ENCODE peak calls at places on chromosomes 5 and 9, in five cellular contexts. O, Y, B, J and K are unnamed samples.

GRCh38 chr9:70525553-70525952 is 111.1 kb upstream of the KLF9 start:
- DNase-seq in O (no peak), Y (no peak), B (no peak), J (no peak), K (no peak)

GRCh38 chr5:95631991-95632675 is 12.2 kb downstream of the GPR150 start:
- DNase-seq in O (peak; percentile 68), Y (no peak), B (peak; percentile 34), J (no peak), K (no peak)

GRCh38 chr9:25427898-25428297 is 250.3 kb downstream of the TUSC1 start:
- DNase-seq in O (no peak), Y (no peak), B (no peak), J (no peak), K (no peak)

GRCh38 chr9:77291714-77292113 is 114.4 kb downstream of the VPS13A start:
- DNase-seq in O (peak; percentile 2), Y (no peak), B (no peak), J (no peak), K (no peak)

GRCh38 chr5:131328536-131329186 is 64.8 kb downstream of the CDC42SE2 start:
- DNase-seq in O (no peak), Y (no peak), B (no peak), J (no peak), K (no peak)

GRCh38 chr5:57804007-57804444 is 321.4 kb upstream of the ACTBL2 start:
- DNase-seq in O (no peak), Y (no peak), B (no peak), J (no peak), K (no peak)

GRCh38 chr9:3954950-3955670 is 344.8 kb downstream of the GLIS3 start:
- DNase-seq in O (no peak), Y (no peak), B (no peak), J (no peak), K (no peak)

GRCh38 chr5:141628175-141628788 is 8.4 kb downstream of the HDAC3 start:
- DNase-seq in O (no peak), Y (no peak), B (no peak), J (no peak), K (no peak)

GRCh38 chr9:14529047-14529446 is 164.2 kb downstream of the ZDHHC21 start:
- DNase-seq in O (no peak), Y (no peak), B (no peak), J (no peak), K (no peak)

GRCh38 chr9:94801242-94801641 is 74.7 kb downstream of the AOPEP start:
- DNase-seq in O (no peak), Y (no peak), B (no peak), J (no peak), K (no peak)

GRCh38 chr9:87535817-87536539 is 38.3 kb downstream of the DAPK1 start:
- DNase-seq in O (peak; percentile 35), Y (no peak), B (no peak), J (no peak), K (no peak)

GRCh38 chr9:126615251-126615790 is 1.6 kb downstream of the LMX1B start:
- DNase-seq in O (no peak), Y (no peak), B (peak; percentile 18), J (peak; percentile 47), K (peak; percentile 59)

GRCh38 chr5:963673-964531 is 44.7 kb upstream of the NKD2 start:
- DNase-seq in O (no peak), Y (no peak), B (peak; percentile 23), J (no peak), K (no peak)

GRCh38 chr5:11415751-11416150 is 488.5 kb downstream of the CTNND2 start:
- DNase-seq in O (no peak), Y (no peak), B (no peak), J (no peak), K (no peak)

GRCh38 chr5:76372320-76373054 is 30.6 kb upstream of the IQGAP2 start:
- DNase-seq in O (no peak), Y (no peak), B (no peak), J (no peak), K (no peak)

GRCh38 chr5:143916441-143916840 is 104.5 kb downstream of the HMHB1 start:
- DNase-seq in O (no peak), Y (no peak), B (no peak), J (no peak), K (no peak)

GRCh38 chr9:95363051-95363841 is 45.7 kb upstream of the FANCC start:
- DNase-seq in O (no peak), Y (no peak), B (no peak), J (no peak), K (no peak)

GRCh38 chr9:19498015-19498414 is 89.2 kb downstream of the ACER2 start:
- DNase-seq in O (no peak), Y (no peak), B (no peak), J (no peak), K (no peak)

GRCh38 chr5:144577676-144578075 is 407.0 kb downstream of the KCTD16 start:
- DNase-seq in O (no peak), Y (no peak), B (no peak), J (no peak), K (no peak)

GRCh38 chr9:131273146-131273545 is 3.2 kb downstream of the FAM78A start:
- DNase-seq in O (peak; percentile 44), Y (no peak), B (no peak), J (no peak), K (peak; percentile 49)

GRCh38 chr9:90969021-90969675 is 167.5 kb downstream of the SYK start:
- DNase-seq in O (no peak), Y (no peak), B (no peak), J (no peak), K (no peak)

GRCh38 chr5:173498286-173498685 is 118.2 kb downstream of the BOD1 start:
- DNase-seq in O (no peak), Y (no peak), B (no peak), J (no peak), K (no peak)

GRCh38 chr5:98483301-98483700 is 290.2 kb upstream of the RGMB start:
- DNase-seq in O (no peak), Y (no peak), B (no peak), J (no peak), K (no peak)

GRCh38 chr9:92154016-92154415 is 38.8 kb upstream of the SPTLC1 start:
- DNase-seq in O (no peak), Y (no peak), B (no peak), J (no peak), K (no peak)
- H3K27ac ChIP-seq in O (no peak overlapping the region), Y (no peak overlapping the region), B (no peak overlapping the region), J (no peak overlapping the region), K (no peak overlapping the region)

GRCh38 chr9:102967979-102968378 is 27.2 kb upstream of the CYLC2 start:
- DNase-seq in O (no peak), Y (no peak), B (no peak), J (no peak), K (no peak)
- H3K4me3 ChIP-seq in O (no peak overlapping the region), Y (no peak overlapping the region), B (no peak overlapping the region), J (no peak overlapping the region), K (no peak overlapping the region)

DNA sequence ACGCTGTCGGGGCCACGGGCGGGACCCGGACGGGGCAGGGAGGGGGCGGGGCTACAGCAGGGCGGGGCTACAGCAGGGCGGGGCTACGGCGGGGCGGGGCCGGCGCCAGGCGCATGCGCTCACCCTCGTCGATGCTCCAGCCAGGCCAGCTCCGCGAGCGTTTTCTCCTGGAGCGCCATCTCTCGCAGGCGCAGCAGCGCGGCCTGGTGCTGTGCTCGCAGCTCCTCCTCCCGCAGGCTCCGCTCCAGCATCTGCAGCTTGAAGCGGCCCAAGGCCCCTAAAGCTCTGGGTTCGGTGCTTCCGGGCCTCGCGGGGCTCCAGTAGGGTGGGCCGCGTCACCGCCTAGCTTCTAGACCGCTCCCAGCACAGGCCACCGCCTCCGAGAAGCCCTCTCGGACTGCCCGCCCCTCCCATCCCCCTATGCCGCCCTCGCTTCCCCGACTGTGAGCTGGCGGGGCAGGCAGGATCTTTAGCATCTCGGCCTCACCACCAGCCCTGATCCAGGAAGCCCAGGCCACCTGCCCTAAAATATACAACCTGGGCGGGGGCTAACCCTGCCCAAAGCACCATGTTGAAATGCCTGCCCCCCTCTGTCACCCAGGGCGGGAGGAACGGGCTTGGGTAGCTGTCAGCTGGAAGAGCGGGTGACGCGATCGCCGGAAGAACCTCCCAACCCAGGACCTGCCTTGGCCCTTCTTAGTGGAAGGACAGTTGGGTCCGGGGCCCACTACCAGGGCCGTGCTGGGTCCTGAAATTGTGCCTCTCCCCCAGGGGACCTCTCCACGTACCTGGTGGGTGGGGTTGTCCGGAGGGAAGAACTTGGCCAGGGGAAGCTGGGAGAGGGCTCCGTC is 21.9 kb upstream of the QSOX2 start:
- DNase-seq in O (peak; percentile 90), Y (peak; percentile 73), B (peak; percentile 81), J (peak; percentile 83), K (peak; percentile 82)
- TF ChIP-seq CTCF in O (peak; percentile 60), Y (no peak), B (peak; percentile 18), J (no peak), K (peak; percentile 37)

GRCh38 chr5:104754311-104754995 is 1191.9 kb upstream of the NUDT12 start:
- DNase-seq in O (no peak), Y (no peak), B (no peak), J (no peak), K (no peak)
- H3K27ac ChIP-seq in O (no peak overlapping the region), Y (no peak overlapping the region), B (no peak overlapping the region), J (no peak overlapping the region), K (no peak overlapping the region)

DNA sequence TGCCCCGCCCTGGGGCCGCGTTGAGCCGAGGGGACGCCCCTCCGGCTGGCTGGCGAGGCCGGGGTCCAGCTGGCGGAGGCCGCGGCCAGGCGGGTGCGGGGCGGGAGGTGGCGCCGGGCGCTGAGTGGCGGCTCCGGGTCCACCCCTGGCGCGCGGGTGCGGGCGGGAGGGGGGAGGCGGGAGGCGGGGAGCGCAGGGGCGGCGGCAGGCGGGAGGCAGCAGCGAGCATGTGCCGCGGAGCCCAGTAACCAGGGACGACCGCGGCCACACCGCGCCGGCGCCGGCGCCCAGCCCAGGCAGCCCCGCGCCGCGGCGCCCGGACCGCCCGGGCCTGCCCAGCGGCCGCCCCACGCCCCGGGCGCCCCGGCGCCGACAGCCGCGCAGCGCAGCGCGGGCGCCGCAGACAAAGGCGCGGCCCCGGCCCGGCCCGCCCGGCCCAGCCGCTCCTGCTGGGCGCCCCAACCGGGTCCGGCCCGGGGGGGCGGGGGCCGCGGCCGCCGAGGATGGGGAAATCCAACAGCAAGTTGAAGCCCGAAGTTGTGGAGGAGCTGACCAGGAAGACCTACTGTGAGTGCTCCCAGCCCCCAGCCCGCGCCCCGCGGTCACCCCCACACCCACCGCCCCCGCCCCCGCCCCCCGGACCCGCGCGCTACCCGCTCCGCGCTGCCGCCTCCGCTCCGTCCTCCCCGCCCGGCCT is at the start of gene NCS1:
- DNase-seq in O (no peak), Y (peak; percentile 77), B (peak; percentile 20), J (peak; percentile 76), K (peak; percentile 86)
- H3K4me3 ChIP-seq in O (no peak within 1 kb of the TSS), Y (peak within 1 kb of the TSS; percentile 63), B (peak within 1 kb of the TSS; percentile 23), J (peak within 1 kb of the TSS; percentile 58), K (peak within 1 kb of the TSS; percentile 33)

DNA sequence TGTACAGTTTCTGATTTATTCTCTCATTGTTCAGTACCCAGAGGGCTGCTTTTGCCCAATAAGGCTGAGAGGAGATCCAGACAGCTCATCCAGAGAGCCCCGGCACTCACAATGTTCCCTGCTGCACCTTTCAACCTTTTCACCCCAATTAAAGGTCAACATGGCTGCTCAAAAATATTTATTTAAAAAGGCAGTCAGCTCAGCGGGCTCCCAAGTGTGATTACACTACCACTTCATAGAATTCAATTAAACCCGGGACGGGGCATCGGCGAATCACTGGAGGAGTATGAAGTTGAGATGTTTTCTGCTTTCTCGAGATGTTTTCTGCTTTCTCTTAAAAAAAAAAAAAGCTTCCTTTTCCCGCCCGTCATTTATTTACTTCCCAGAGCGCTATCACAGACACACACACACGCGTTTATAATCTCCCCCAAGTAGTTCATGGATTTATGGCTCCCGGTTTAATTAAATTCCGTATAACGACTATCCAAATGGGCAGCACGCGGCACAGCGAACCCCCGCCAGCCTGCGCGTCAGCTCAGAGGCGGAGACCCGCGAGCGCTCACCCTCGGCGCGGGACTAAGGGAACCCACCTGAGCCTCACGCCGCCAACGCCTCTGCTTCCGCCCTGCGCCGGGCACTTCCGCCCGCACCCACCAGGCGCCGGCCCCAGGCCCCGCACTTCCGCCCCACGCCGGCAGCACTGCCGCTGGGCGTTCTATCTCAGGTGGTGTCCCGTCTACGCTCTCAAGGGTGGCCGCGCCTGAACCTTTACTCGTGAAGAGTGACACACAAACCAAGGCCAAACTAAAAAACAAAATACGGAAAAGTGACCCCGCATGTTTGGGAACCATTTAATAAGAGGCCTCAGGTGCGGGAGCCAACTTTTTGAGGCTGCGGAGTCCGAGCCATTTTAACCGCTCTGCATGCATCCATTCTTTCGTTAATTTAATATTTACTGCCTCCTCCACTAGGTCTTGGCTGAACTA is at the start of gene C5orf63:
- DNase-seq in O (peak; percentile 82), Y (peak; percentile 25), B (peak; percentile 54), J (peak; percentile 62), K (peak; percentile 71)
- TF ChIP-seq CTCF in O (no peak), Y (no peak), B (no peak), J (no peak), K (no peak)